ENCODE peak calls at places on chromosomes 11 and 22, in eight cellular contexts. J, P, X, F, V, C, E and B are unnamed samples.
A peak's percentile ranks its signal among the peaks of the same experiment; 100 is the strongest.

GRCh38 chr22:36286096-36286957 is 33.4 kb downstream of the APOL1 start:
- DNase-seq in J (peak; percentile 90), P (peak; percentile 88), X (peak; percentile 69), F (peak; percentile 83), V (peak; percentile 90), C (peak; percentile 69), E (peak; percentile 74), B (peak; percentile 69)

GRCh38 chr11:65786008-65786785 is 666 bp upstream of the OVOL1 start:
- DNase-seq in J (peak; percentile 55), P (peak; percentile 42), X (no peak), F (no peak), V (peak; percentile 62), C (no peak), E (no peak), B (no peak)

GRCh38 chr22:38554281-38554680 is 15.7 kb downstream of the DMC1 start:
- DNase-seq in J (no peak), P (peak; percentile 92), X (no peak), F (no peak), V (no peak), C (no peak), E (no peak), B (no peak)

GRCh38 chr11:2798951-2799761 is 86.4 kb downstream of the CDKN1C start:
- DNase-seq in J (no peak), P (no peak), X (no peak), F (peak; percentile 8), V (no peak), C (no peak), E (peak; percentile 7), B (peak; percentile 7)

GRCh38 chr22:41478473-41478872 is 9.6 kb downstream of the ACO2 start:
- DNase-seq in J (no peak), P (no peak), X (no peak), F (no peak), V (no peak), C (no peak), E (no peak), B (no peak)

GRCh38 chr11:45659818-45660160 is 5.6 kb downstream of the CHST1 start:
- DNase-seq in J (no peak), P (no peak), X (no peak), F (no peak), V (no peak), C (no peak), E (no peak), B (no peak)

GRCh38 chr11:77199346-77199745 is 71.3 kb downstream of the MYO7A start:
- DNase-seq in J (no peak), P (no peak), X (no peak), F (no peak), V (no peak), C (no peak), E (no peak), B (peak; percentile 10)

GRCh38 chr11:127074151-127074761 is 73.7 kb upstream of the KIRREL3 start:
- DNase-seq in J (peak; percentile 56), P (peak; percentile 84), X (peak; percentile 54), F (no peak), V (peak; percentile 50), C (peak; percentile 9), E (no peak), B (no peak)

GRCh38 chr22:35866646-35867045 is 149.0 kb downstream of the APOL5 start:
- DNase-seq in J (peak; percentile 46), P (peak; percentile 43), X (no peak), F (no peak), V (no peak), C (peak; percentile 11), E (no peak), B (no peak)

GRCh38 chr11:116534270-116534975 is 238.4 kb downstream of the BUD13 start:
- DNase-seq in J (no peak), P (no peak), X (no peak), F (no peak), V (no peak), C (no peak), E (no peak), B (peak; percentile 12)

GRCh38 chr22:25448435-25449051 is 115.9 kb upstream of the GRK3 start:
- DNase-seq in J (peak; percentile 28), P (peak; percentile 64), X (peak; percentile 3), F (no peak), V (peak; percentile 25), C (no peak), E (no peak), B (no peak)

GRCh38 chr22:46534901-46535630 is 2.4 kb downstream of the CELSR1 start:
- DNase-seq in J (no peak), P (no peak), X (no peak), F (no peak), V (no peak), C (no peak), E (no peak), B (no peak)

GRCh38 chr11:12853652-12854296 is 155.3 kb upstream of the RASSF10 start:
- DNase-seq in J (no peak), P (no peak), X (no peak), F (no peak), V (no peak), C (no peak), E (no peak), B (no peak)

GRCh38 chr11:75426720-75427086 is 6.3 kb downstream of the KLHL35 start:
- DNase-seq in J (no peak), P (no peak), X (no peak), F (no peak), V (no peak), C (no peak), E (no peak), B (no peak)

GRCh38 chr11:130534525-130534924 is 86.1 kb downstream of the ADAMTS15 start:
- DNase-seq in J (no peak), P (no peak), X (no peak), F (no peak), V (no peak), C (no peak), E (no peak), B (no peak)

GRCh38 chr22:39470462-39471335 is 13.9 kb downstream of the MGAT3 start:
- DNase-seq in J (peak; percentile 48), P (no peak), X (no peak), F (no peak), V (no peak), C (no peak), E (no peak), B (no peak)

GRCh38 chr11:62315416-62315815 is 16.5 kb upstream of the SCGB1D4 start:
- DNase-seq in J (no peak), P (no peak), X (no peak), F (no peak), V (no peak), C (no peak), E (no peak), B (no peak)

GRCh38 chr22:37994049-37994448 is 9.7 kb upstream of the SOX10 start:
- DNase-seq in J (no peak), P (no peak), X (no peak), F (no peak), V (no peak), C (no peak), E (no peak), B (no peak)

DNA sequence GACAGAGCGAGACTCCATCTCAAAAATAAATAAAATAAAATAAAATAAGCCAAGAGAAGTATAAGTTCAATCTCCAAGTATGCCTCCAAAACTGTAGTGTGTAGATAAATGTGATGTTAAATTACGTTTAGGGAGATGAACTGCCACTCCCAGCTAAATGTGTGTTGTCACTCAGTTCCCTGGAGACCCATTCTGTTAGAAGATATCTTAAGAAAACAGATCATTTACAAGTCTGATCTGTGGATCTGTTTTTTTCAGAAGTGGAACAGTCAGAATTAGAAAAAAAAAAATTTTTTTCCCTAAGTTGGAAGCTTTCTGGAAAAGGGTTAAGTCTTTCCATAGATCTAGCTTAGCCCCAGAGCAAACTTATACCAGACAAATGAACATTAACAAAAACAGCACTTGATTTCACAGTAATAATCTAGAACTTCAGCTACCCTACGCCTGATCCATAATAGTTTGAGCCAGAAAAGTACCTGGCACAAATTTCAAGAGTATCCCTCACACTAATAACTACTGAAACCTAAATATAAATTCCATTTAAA is 18.2 kb downstream of the CELF1 start:
- DNase-seq in J (no peak), P (no peak), X (no peak), F (no peak), V (no peak), C (no peak), E (no peak), B (no peak)
- H3K4me1 ChIP-seq in J (peaks cover 9% of the 10 kb centered on the region), P (peaks cover 32% of the 10 kb centered on the region), X (peaks cover 27% of the 10 kb centered on the region), F (peaks cover 71% of the 10 kb centered on the region), V (peaks cover 29% of the 10 kb centered on the region), C (peaks cover 7% of the 10 kb centered on the region), E (peaks cover 96% of the 10 kb centered on the region), B (peaks cover 45% of the 10 kb centered on the region)

DNA sequence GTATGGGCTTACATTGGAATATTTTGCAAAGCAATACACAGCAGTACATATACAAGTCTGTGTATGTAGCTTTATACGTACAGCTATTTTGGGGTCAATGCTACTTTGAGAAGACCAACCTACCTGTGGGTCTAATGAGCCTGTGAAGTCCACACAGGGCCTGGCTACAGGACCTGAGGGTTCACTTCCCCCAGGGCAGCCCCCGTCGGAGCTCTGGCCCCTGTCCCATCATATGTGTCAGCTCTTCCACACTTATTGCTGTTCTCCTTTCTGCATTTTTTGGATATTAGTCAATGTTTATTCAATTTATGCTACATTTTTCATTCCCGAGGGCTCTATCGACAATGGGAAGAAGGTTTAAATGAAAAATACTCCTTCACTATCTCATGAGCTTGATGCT is 1473.6 kb downstream of the BRD1 start:
- DNase-seq in J (no peak), P (no peak), X (no peak), F (no peak), V (no peak), C (no peak), E (no peak), B (peak; percentile 11)
- H3K4me1 ChIP-seq in J (peaks cover 33% of the 10 kb centered on the region), P (no peaks in the 10 kb centered on the region), X (no peaks in the 10 kb centered on the region), F (no peaks in the 10 kb centered on the region), V (no peaks in the 10 kb centered on the region), C (peaks cover 11% of the 10 kb centered on the region), E (no peaks in the 10 kb centered on the region), B (no peaks in the 10 kb centered on the region)

GRCh38 chr11:38307455-38307854 is 1709.4 kb upstream of the RAG2 start:
- DNase-seq in J (no peak), P (no peak), X (no peak), F (no peak), V (no peak), C (no peak), E (no peak), B (no peak)
- H3K4me1 ChIP-seq in J (no peaks in the 10 kb centered on the region), P (no peaks in the 10 kb centered on the region), X (no peaks in the 10 kb centered on the region), F (no peaks in the 10 kb centered on the region), V (no peaks in the 10 kb centered on the region), C (no peaks in the 10 kb centered on the region), E (no peaks in the 10 kb centered on the region), B (no peaks in the 10 kb centered on the region)

GRCh38 chr22:20549232-20549841 is 41.9 kb downstream of the MED15 start:
- DNase-seq in J (no peak), P (no peak), X (no peak), F (peak; percentile 32), V (peak; percentile 26), C (no peak), E (no peak), B (peak; percentile 49)

GRCh38 chr22:20546541-20546950 is 39.1 kb downstream of the MED15 start:
- DNase-seq in J (no peak), P (no peak), X (no peak), F (no peak), V (no peak), C (no peak), E (no peak), B (no peak)

GRCh38 chr22:20547029-20547428 is 39.6 kb downstream of the MED15 start:
- DNase-seq in J (no peak), P (no peak), X (no peak), F (no peak), V (no peak), C (no peak), E (no peak), B (no peak)

GRCh38 chr22:20550057-20550817 is 42.8 kb downstream of the MED15 start:
- DNase-seq in J (no peak), P (peak; percentile 55), X (no peak), F (no peak), V (no peak), C (no peak), E (no peak), B (no peak)

GRCh38 chr22:20548806-20549205 is 41.4 kb downstream of the MED15 start:
- DNase-seq in J (no peak), P (no peak), X (no peak), F (no peak), V (no peak), C (no peak), E (no peak), B (no peak)
- H3K4me1 ChIP-seq in J (peaks cover 31% of the 10 kb centered on the region), P (peaks cover 55% of the 10 kb centered on the region), X (no peaks in the 10 kb centered on the region), F (peaks cover 82% of the 10 kb centered on the region), V (peaks cover 4% of the 10 kb centered on the region), C (peaks cover 35% of the 10 kb centered on the region), E (peaks cover 83% of the 10 kb centered on the region), B (no peaks in the 10 kb centered on the region)